ENCODE peak calls at places on chromosomes 2 and 18, in seven cellular contexts. H, P, G, S, R, L and N are unnamed samples.

GRCh38 chr2:128303095-128303791 is 15.4 kb downstream of the HS6ST1 start:
- DNase-seq in H (no peak), P (no peak), G (no peak), S (no peak), R (no peak), L (no peak), N (no peak)

GRCh38 chr18:54607213-54607934 is 16.3 kb downstream of the DYNAP start:
- DNase-seq in H (peak; percentile 58), P (peak; percentile 1), G (peak; percentile 39), S (peak; percentile 53), R (peak; percentile 53), L (peak; percentile 34), N (no peak)

GRCh38 chr2:140203347-140203746 is 1423.2 kb upstream of the NXPH2 start:
- DNase-seq in H (no peak), P (no peak), G (no peak), S (no peak), R (no peak), L (no peak), N (no peak)

GRCh38 chr2:212193066-212193465 is 345.5 kb downstream of the ERBB4 start:
- DNase-seq in H (no peak), P (no peak), G (no peak), S (no peak), R (no peak), L (no peak), N (no peak)

GRCh38 chr2:159684796-159685195 is 27.5 kb upstream of the MARCHF7 start:
- DNase-seq in H (no peak), P (peak; percentile 75), G (no peak), S (peak; percentile 80), R (no peak), L (no peak), N (peak; percentile 8)

GRCh38 chr18:41351430-41351829 is 603.6 kb upstream of the PIK3C3 start:
- DNase-seq in H (peak; percentile 65), P (no peak), G (no peak), S (no peak), R (no peak), L (no peak), N (no peak)

GRCh38 chr2:235672720-235673119 is 178.9 kb downstream of the AGAP1 start:
- DNase-seq in H (no peak), P (no peak), G (no peak), S (no peak), R (no peak), L (no peak), N (no peak)

GRCh38 chr2:38572167-38572566 is 30.6 kb downstream of the HNRNPLL start:
- DNase-seq in H (no peak), P (peak; percentile 89), G (no peak), S (peak; percentile 86), R (no peak), L (no peak), N (no peak)

GRCh38 chr2:227462463-227462951 is 9.4 kb upstream of the AGFG1 start:
- DNase-seq in H (no peak), P (no peak), G (no peak), S (no peak), R (no peak), L (no peak), N (no peak)

GRCh38 chr2:6103372-6103771 is 411.2 kb downstream of the SOX11 start:
- DNase-seq in H (no peak), P (no peak), G (no peak), S (no peak), R (no peak), L (no peak), N (no peak)

GRCh38 chr2:103788875-103789715 is 1027.3 kb downstream of the TMEM182 start:
- DNase-seq in H (peak; percentile 4), P (no peak), G (no peak), S (peak; percentile 68), R (no peak), L (peak; percentile 42), N (peak; percentile 32)

GRCh38 chr2:207767461-207768167 is 2.1 kb downstream of the FZD5 start:
- DNase-seq in H (peak; percentile 76), P (no peak), G (peak; percentile 67), S (peak; percentile 33), R (no peak), L (peak; percentile 45), N (no peak)

GRCh38 chr2:207334631-207335371 is 169.1 kb upstream of the KLF7 start:
- DNase-seq in H (no peak), P (peak; percentile 100), G (peak; percentile 24), S (peak; percentile 100), R (peak; percentile 64), L (peak; percentile 14), N (peak; percentile 95)

GRCh38 chr2:190867182-190867581 is 13.4 kb upstream of the GLS start:
- DNase-seq in H (no peak), P (peak; percentile 87), G (no peak), S (peak; percentile 82), R (no peak), L (no peak), N (peak; percentile 31)

GRCh38 chr2:168604252-168604651 is 148.2 kb downstream of the CERS6 start:
- DNase-seq in H (peak; percentile 10), P (no peak), G (no peak), S (no peak), R (no peak), L (no peak), N (no peak)

GRCh38 chr2:168608796-168609195 is 152.7 kb downstream of the CERS6 start:
- DNase-seq in H (no peak), P (no peak), G (no peak), S (peak; percentile 50), R (no peak), L (no peak), N (no peak)

GRCh38 chr2:168611896-168612650 is 156.0 kb downstream of the CERS6 start:
- DNase-seq in H (no peak), P (no peak), G (peak; percentile 12), S (no peak), R (no peak), L (no peak), N (no peak)

GRCh38 chr2:168611091-168611490 is 155.0 kb downstream of the CERS6 start:
- DNase-seq in H (no peak), P (no peak), G (no peak), S (peak; percentile 51), R (no peak), L (no peak), N (no peak)

GRCh38 chr2:168607992-168608391 is 151.9 kb downstream of the CERS6 start:
- DNase-seq in H (no peak), P (peak; percentile 39), G (no peak), S (peak; percentile 62), R (no peak), L (no peak), N (no peak)
- H3K9me3 ChIP-seq in H (peaks cover 18% of the 10 kb centered on the region), P (peaks cover 3% of the 10 kb centered on the region), G (no peaks in the 10 kb centered on the region), S (no peaks in the 10 kb centered on the region), R (peaks cover 10% of the 10 kb centered on the region), L (no peaks in the 10 kb centered on the region), N (peaks cover 10% of the 10 kb centered on the region)

GRCh38 chr2:119721904-119722303 is 37.8 kb upstream of the PTPN4 start:
- DNase-seq in H (peak; percentile 24), P (no peak), G (no peak), S (no peak), R (no peak), L (no peak), N (no peak)
- H3K36me3 ChIP-seq in H (no peaks in the 10 kb centered on the region), P (no peaks in the 10 kb centered on the region), G (no peaks in the 10 kb centered on the region), S (no peaks in the 10 kb centered on the region), R (no peaks in the 10 kb centered on the region), L (no peaks in the 10 kb centered on the region), N (no peaks in the 10 kb centered on the region)

GRCh38 chr18:76256897-76257500 is 238.0 kb downstream of the ZNF516 start:
- DNase-seq in H (peak; percentile 22), P (peak; percentile 75), G (no peak), S (peak; percentile 66), R (no peak), L (no peak), N (peak; percentile 15)

GRCh38 chr18:76252880-76253279 is 242.2 kb downstream of the ZNF516 start:
- DNase-seq in H (no peak), P (peak; percentile 6), G (no peak), S (no peak), R (no peak), L (no peak), N (no peak)

GRCh38 chr18:76251691-76252090 is 243.4 kb downstream of the ZNF516 start:
- DNase-seq in H (no peak), P (no peak), G (no peak), S (no peak), R (no peak), L (no peak), N (no peak)

GRCh38 chr18:76258209-76258608 is 236.8 kb downstream of the ZNF516 start:
- DNase-seq in H (no peak), P (peak; percentile 19), G (no peak), S (peak; percentile 66), R (no peak), L (no peak), N (no peak)

DNA sequence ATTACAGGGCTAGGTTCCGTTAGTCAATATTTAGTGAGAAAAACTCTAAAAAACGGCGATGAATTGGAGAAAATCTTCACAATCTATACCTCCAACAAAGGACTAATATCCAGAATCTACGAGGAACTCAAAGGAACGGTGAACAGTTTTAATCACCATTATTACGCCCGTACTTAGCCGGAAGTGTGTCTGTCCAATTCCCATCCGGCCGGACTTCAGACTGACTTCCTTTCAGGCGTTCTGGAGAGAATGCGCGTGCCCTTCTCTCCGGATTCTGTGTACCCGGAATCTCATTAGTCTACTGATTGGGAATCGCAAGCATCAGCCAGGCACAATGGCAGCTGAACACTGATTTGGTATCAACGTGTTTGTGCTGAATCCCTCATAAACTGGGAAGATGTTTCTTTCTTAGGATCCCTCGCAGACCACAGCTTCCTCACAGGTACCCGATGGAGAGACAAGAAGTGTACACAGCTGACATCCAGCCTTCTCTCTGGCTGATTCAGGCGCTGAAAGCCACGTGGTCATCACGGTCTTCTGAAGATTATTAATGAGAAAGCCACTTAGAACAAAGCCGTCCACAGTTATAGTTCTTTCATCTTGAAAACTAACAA is 239.9 kb downstream of the ZNF516 start:
- DNase-seq in H (no peak), P (no peak), G (no peak), S (no peak), R (no peak), L (no peak), N (no peak)
- H3K4me3 ChIP-seq in H (no peak overlapping the region), P (peak overlapping the region; percentile 23), G (no peak overlapping the region), S (no peak overlapping the region), R (no peak overlapping the region), L (no peak overlapping the region), N (no peak overlapping the region)

GRCh38 chr2:239177325-239177724 is 223.5 kb downstream of the HDAC4 start:
- DNase-seq in H (no peak), P (no peak), G (no peak), S (no peak), R (no peak), L (no peak), N (no peak)

GRCh38 chr2:239178484-239178883 is 222.3 kb downstream of the HDAC4 start:
- DNase-seq in H (no peak), P (no peak), G (no peak), S (no peak), R (no peak), L (no peak), N (no peak)

GRCh38 chr2:239179851-239180371 is 220.9 kb downstream of the HDAC4 start:
- DNase-seq in H (no peak), P (no peak), G (no peak), S (no peak), R (no peak), L (no peak), N (no peak)

GRCh38 chr2:239177908-239178307 is 222.9 kb downstream of the HDAC4 start:
- DNase-seq in H (no peak), P (no peak), G (no peak), S (no peak), R (no peak), L (no peak), N (no peak)

DNA sequence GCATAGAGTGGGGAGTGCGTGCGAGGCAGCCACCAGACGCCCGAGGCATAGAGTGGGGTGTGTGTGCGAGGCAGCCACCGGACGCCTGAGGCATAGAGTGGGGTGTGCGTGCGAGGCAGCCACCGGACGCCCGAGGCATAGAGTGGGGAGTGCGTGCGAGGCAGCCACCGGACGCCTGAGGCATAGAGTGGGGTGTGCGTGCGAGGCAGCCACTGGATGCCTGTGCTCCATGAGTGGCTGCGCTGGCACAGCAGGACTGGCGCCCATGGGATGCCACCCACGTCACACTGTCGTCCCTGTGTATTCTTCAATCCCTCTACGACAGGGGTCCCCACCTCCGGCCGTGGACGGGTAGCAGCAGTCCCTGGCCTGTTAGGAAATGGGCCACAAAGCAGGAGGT is 221.9 kb downstream of the HDAC4 start:
- DNase-seq in H (no peak), P (no peak), G (no peak), S (no peak), R (no peak), L (no peak), N (no peak)
- H3K9me3 ChIP-seq in H (no peaks in the 10 kb centered on the region), P (peaks cover 2% of the 10 kb centered on the region), G (no peaks in the 10 kb centered on the region), S (no peaks in the 10 kb centered on the region), R (peaks cover 23% of the 10 kb centered on the region), L (no peaks in the 10 kb centered on the region), N (peaks cover 5% of the 10 kb centered on the region)